ENCODE peak calls at places on chromosomes 11 and 22, in seven cellular contexts. F is SK-N-SH, H is HCT116, W is HepG2, E is H1, U is K562, G is GM12878. Y is an unnamed sample.

GRCh38 chr11:10522276-10522675 is 18.7 kb downstream of the RNF141 start:
- DNase-seq in E (no peak), F (no peak), U (no peak), W (no peak), H (no peak), G (no peak), Y (no peak)

GRCh38 chr11:45924036-45924915 is 1.8 kb downstream of the LARGE2 start:
- DNase-seq in U (no peak), G (no peak), E (no peak), W (no peak), F (no peak), H (no peak), Y (no peak)

GRCh38 chr22:20530368-20531153 is 23.2 kb downstream of the MED15 start:
- DNase-seq in E (no peak), W (no peak), G (no peak), U (no peak), H (peak), F (no peak), Y (no peak)

GRCh38 chr22:36457688-36458450 is 23.6 kb downstream of the TXN2 start:
- DNase-seq in F (no peak), H (no peak), W (no peak), U (no peak), G (no peak), E (no peak), Y (no peak)

GRCh38 chr11:122697636-122698167 is 42.2 kb downstream of the UBASH3B start:
- DNase-seq in G (no peak), H (no peak), F (no peak), U (no peak), E (no peak), W (no peak), Y (no peak)

GRCh38 chr11:14308114-14308896 is 50.7 kb downstream of the RRAS2 start:
- DNase-seq in F (peak), W (peak), E (no peak), H (peak), U (peak), G (no peak), Y (peak)

GRCh38 chr11:3160252-3161031 is 4.7 kb downstream of the OSBPL5 start:
- DNase-seq in W (no peak), E (peak), G (no peak), U (no peak), H (peak), F (peak), Y (no peak)

GRCh38 chr11:123885570-123885969 is at the start of gene TMEM225:
- DNase-seq in G (no peak), U (no peak), H (no peak), W (no peak), E (no peak), F (no peak), Y (no peak)

GRCh38 chr11:63622318-63622717 is 8.1 kb upstream of the PLAAT3 start:
- DNase-seq in E (no peak), U (no peak), F (no peak), H (no peak), W (peak), G (no peak), Y (peak)

GRCh38 chr22:20438678-20439492 is 1.3 kb upstream of the SCARF2 start:
- DNase-seq in H (no peak), U (peak), G (no peak), F (peak), W (peak), E (no peak), Y (peak)

GRCh38 chr11:46345131-46345597 is 2.1 kb upstream of the DGKZ start:
- DNase-seq in E (no peak), G (no peak), H (no peak), W (no peak), U (no peak), F (no peak), Y (no peak)

GRCh38 chr11:14249121-14249963 is 109.6 kb downstream of the RRAS2 start:
- DNase-seq in G (no peak), H (peak), U (peak), W (peak), F (peak), E (no peak), Y (no peak)

GRCh38 chr11:58451585-58451984 is 9.5 kb upstream of the OR5B12 start:
- DNase-seq in E (no peak), W (no peak), U (no peak), G (no peak), H (no peak), F (no peak), Y (no peak)

GRCh38 chr11:64450168-64450560 is 91.2 kb downstream of the RPS6KA4 start:
- DNase-seq in H (no peak), G (no peak), F (no peak), U (no peak), E (no peak), W (no peak), Y (no peak)

GRCh38 chr11:7278314-7278917 is 26.7 kb downstream of the SYT9 start:
- DNase-seq in H (peak), G (no peak), F (peak), U (peak), E (no peak), W (peak), Y (peak)

DNA sequence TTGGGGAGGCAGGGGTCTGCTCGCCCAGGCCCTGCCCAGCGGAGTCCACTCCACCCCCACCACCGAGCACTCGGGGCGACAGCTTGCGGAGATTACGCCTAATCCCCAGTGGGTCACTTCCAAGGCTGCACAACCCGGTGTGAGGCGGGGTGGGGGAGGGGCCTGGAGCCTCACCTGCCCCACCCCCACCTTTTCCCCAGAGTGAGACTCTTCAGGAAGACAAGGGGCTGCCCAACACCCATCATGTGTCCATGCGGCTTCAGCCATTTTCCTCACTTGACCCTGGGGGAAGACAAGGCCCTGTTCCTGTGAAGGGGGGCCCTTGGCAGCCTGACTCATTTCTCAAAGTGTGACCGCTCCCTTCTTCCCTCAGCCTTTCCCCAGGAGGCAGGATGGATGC is 12.5 kb downstream of the SYNGR1 start:
- DNase-seq in W (no peak), U (peak), G (no peak), E (no peak), F (no peak), H (no peak), Y (no peak)
- TF ChIP-seq JUND in W (no peak), U (no peak), G (no peak), E (no peak), F (no peak), H (no peak), Y (no peak)

GRCh38 chr11:12077535-12078280 is 32.7 kb upstream of the MICAL2 start:
- DNase-seq in W (no peak), U (no peak), G (no peak), H (no peak), E (no peak), F (no peak), Y (no peak)
- TF ChIP-seq JUND in W (no peak), U (no peak), G (no peak), H (no peak), E (no peak), F (no peak), Y (no peak)

DNA sequence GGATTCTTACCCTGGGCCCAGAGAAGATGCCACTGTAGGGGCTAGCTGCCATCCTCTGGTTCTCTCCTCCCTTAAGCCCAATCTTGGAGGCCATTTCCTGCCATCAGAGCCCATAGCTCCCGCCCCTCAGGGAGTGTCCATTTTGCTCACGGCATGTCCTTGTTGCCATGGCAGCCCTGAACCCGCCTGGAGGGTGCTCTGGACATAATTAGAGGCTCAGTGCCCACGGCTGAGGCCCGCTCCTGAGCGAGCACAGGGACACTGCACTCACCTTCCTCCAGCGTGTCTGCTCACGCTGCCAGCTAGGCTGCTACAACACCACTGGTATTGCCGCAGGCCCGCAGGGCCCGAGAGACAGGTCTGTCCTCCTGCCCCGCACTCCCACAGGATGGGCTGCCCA is 11.1 kb upstream of the SUSD2 start:
- DNase-seq in E (no peak), H (no peak), U (no peak), F (peak), W (no peak), G (no peak), Y (no peak)
- TF ChIP-seq JUND in E (no peak), H (no peak), U (no peak), F (no peak), W (no peak), G (no peak), Y (no peak)

GRCh38 chr11:114295676-114296081 is 520 bp upstream of the NNMT start:
- DNase-seq in F (no peak), W (no peak), U (no peak), H (no peak), G (no peak), E (no peak), Y (no peak)
- TF ChIP-seq JUND in F (peak), W (no peak), U (no peak), H (no peak), G (no peak), E (no peak), Y (no peak)

DNA sequence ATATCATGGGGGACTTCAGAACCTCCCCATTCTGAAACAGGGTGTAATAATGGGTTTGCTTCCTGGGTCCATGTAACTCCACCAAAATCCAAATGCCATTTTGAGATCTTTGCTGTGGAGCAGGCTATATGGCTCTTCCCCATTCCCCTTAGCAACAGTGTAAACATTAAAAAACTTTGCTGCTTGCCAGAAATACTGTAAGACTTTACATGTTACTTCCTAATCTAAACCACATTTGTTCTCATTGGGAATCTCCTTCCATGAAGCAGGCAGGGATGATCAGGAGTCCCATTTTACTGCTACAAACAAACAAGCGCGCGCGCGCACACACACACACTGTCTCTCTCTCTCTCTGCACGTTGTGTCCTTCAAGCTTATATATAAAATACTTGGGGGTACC is 86.5 kb downstream of the ANO3 start:
- DNase-seq in H (no peak), G (no peak), F (no peak), E (no peak), U (no peak), W (no peak), Y (no peak)
- TF ChIP-seq JUND in H (no peak), G (no peak), F (no peak), E (no peak), U (no peak), W (no peak), Y (no peak)

Y was measured in T47D.